ENCODE peak calls at places on chromosomes 6 and 20, in ten cellular contexts. J is activated effector memory CD4-positive, alpha-beta T cell treated with Interleukin-2 at 50 U/mL for 16 hours; D is stimulated activated CD8-positive, alpha-beta memory T cell treated with anti-CD3 and anti-CD28 coated beads, Interleukin-12 subunit alpha, Interleukin-12 subunit beta, amount 100 ng/mL, for 1 hour; H is anterior cingulate cortex; R is DMS 273 treated with DMSO at 0.1 percent for 48 hours; V is AML-193; B is activated T-helper 1 cell treated with Interleukin-2 at 50 U/mL for 16 hours; C is effector memory CD8-positive, alpha-beta T cell; T is GDM1; A is occipital lobe. Z is an unnamed sample.

GRCh38 chr20:45971675-45972499 is at the start of gene ZNF335:
- DNase-seq in H (peak), T (peak), J (peak), V (peak), D (peak), B (peak), A (peak), C (peak), R (peak), Z (peak)

GRCh38 chr6:128179890-128180440 is 279.1 kb upstream of the THEMIS start:
- DNase-seq in T (no peak), R (no peak), V (no peak), C (no peak), B (no peak), A (no peak), J (no peak), D (no peak), H (no peak), Z (no peak)

GRCh38 chr6:38702471-38703397 is at the start of gene GLO1:
- DNase-seq in D (peak), C (peak), V (peak), R (peak), A (peak), J (peak), H (peak), B (peak), T (peak), Z (peak)

GRCh38 chr6:23655502-23655901 is 470.5 kb upstream of the NRSN1 start:
- DNase-seq in D (no peak), V (no peak), J (no peak), C (no peak), H (no peak), A (no peak), B (no peak), T (no peak), R (no peak), Z (no peak)

GRCh38 chr20:39800111-39800510 is 838.0 kb downstream of the DHX35 start:
- DNase-seq in R (no peak), D (no peak), B (no peak), H (no peak), V (no peak), A (no peak), T (no peak), C (no peak), J (no peak), Z (no peak)

GRCh38 chr6:139164001-139164400 is 29.1 kb downstream of the HECA start:
- DNase-seq in H (no peak), J (no peak), V (no peak), B (no peak), R (no peak), C (no peak), A (no peak), D (no peak), T (no peak), Z (no peak)

GRCh38 chr20:10094566-10095173 is 59.9 kb downstream of the ANKEF1 start:
- DNase-seq in B (no peak), C (no peak), J (no peak), R (no peak), T (no peak), A (no peak), H (no peak), D (no peak), V (no peak), Z (no peak)

GRCh38 chr6:106623039-106623438 is 6.3 kb downstream of the RTN4IP1 start:
- DNase-seq in D (no peak), H (no peak), J (no peak), V (no peak), R (no peak), A (no peak), C (no peak), T (no peak), B (no peak), Z (no peak)

GRCh38 chr20:17568972-17569471 is 853 bp upstream of the DSTN start:
- DNase-seq in R (peak), C (no peak), A (peak), T (no peak), J (no peak), V (no peak), D (no peak), B (no peak), H (peak), Z (peak)

GRCh38 chr6:32370510-32370909 is 1.2 kb downstream of the TSBP1 start:
- DNase-seq in J (no peak), V (no peak), A (no peak), H (no peak), T (no peak), C (no peak), D (no peak), R (no peak), B (no peak), Z (no peak)

Z was measured in dorsolateral prefrontal cortex.